ENCODE peak calls at places on chromosomes 2 and 18, in ten cellular contexts. X is H1, C is uterus, E is stomach, I is left lung, J is psoas muscle, Z is fibroblast of pulmonary artery, S is Peyer's patch, Y is Caco-2, T is BE2C. U is an unnamed sample.

GRCh38 chr2:105886680-105887079 is 142.0 kb downstream of the NCK2 start:
- DNase-seq in X (no peak), C (no peak), E (no peak), I (no peak), J (no peak), Z (no peak), S (no peak), Y (no peak), T (no peak), U (no peak)

GRCh38 chr2:201886504-201886903 is 80.2 kb downstream of the CDK15 start:
- DNase-seq in X (no peak), C (no peak), E (no peak), I (no peak), J (no peak), Z (no peak), S (no peak), Y (no peak), T (no peak), U (peak)

GRCh38 chr18:58862851-58863538 is 1.7 kb upstream of the ZNF532 start:
- DNase-seq in X (peak), C (peak), E (peak), I (peak), J (peak), Z (peak), S (peak), Y (no peak), T (peak), U (peak)

GRCh38 chr18:74353169-74353775 is 37.6 kb downstream of the C18orf63 start:
- DNase-seq in X (no peak), C (peak), E (peak), I (no peak), J (no peak), Z (peak), S (peak), Y (peak), T (peak), U (peak)

GRCh38 chr2:234001380-234001993 is 49.0 kb upstream of the SPP2 start:
- DNase-seq in X (peak), C (no peak), E (no peak), I (no peak), J (no peak), Z (no peak), S (peak), Y (no peak), T (peak), U (no peak)

GRCh38 chr2:232927793-232928563 is 57.9 kb downstream of the SNORC start:
- DNase-seq in X (peak), C (no peak), E (no peak), I (no peak), J (no peak), Z (no peak), S (no peak), Y (no peak), T (no peak), U (no peak)

GRCh38 chr2:64945973-64946736 is 43.0 kb upstream of the SLC1A4 start:
- DNase-seq in X (no peak), C (peak), E (peak), I (peak), J (no peak), Z (no peak), S (peak), Y (no peak), T (no peak), U (peak)

GRCh38 chr2:212537311-212538155 is 1.1 kb downstream of the ERBB4 start:
- DNase-seq in X (peak), C (no peak), E (peak), I (peak), J (peak), Z (peak), S (no peak), Y (peak), T (peak), U (no peak)

GRCh38 chr18:60122339-60122738 is 222.5 kb downstream of the PMAIP1 start:
- DNase-seq in X (no peak), C (no peak), E (no peak), I (no peak), J (no peak), Z (no peak), S (no peak), Y (no peak), T (no peak), U (no peak)

GRCh38 chr2:44351088-44351487 is 10.2 kb downstream of the PREPL start:
- DNase-seq in X (no peak), C (no peak), E (no peak), I (no peak), J (peak), Z (peak), S (no peak), Y (no peak), T (no peak), U (peak)

GRCh38 chr2:201808070-201808469 is 1.7 kb downstream of the CDK15 start:
- DNase-seq in X (no peak), C (no peak), E (no peak), I (no peak), J (no peak), Z (no peak), S (no peak), Y (no peak), T (no peak), U (no peak)

GRCh38 chr2:102737435-102737834 is 24.4 kb upstream of the TMEM182 start:
- DNase-seq in X (no peak), C (no peak), E (no peak), I (no peak), J (no peak), Z (no peak), S (no peak), Y (no peak), T (no peak), U (no peak)

GRCh38 chr2:102735431-102736130 is 26.2 kb upstream of the TMEM182 start:
- DNase-seq in X (no peak), C (no peak), E (peak), I (no peak), J (no peak), Z (peak), S (peak), Y (no peak), T (no peak), U (peak)

GRCh38 chr2:102736174-102736606 is 25.6 kb upstream of the TMEM182 start:
- DNase-seq in X (no peak), C (no peak), E (peak), I (peak), J (no peak), Z (no peak), S (peak), Y (peak), T (peak), U (peak)

GRCh38 chr2:102736607-102737409 is 25.0 kb upstream of the TMEM182 start:
- DNase-seq in X (peak), C (peak), E (peak), I (peak), J (peak), Z (peak), S (peak), Y (peak), T (peak), U (peak)
- TF ChIP-seq CTCF in X (no peak), C (peak), E (no peak), I (no peak), J (peak), Z (peak), S (peak), Y (no peak), T (no peak), U (peak)

GRCh38 chr18:48160622-48161021 is 230.2 kb upstream of the SMAD2 start:
- DNase-seq in X (no peak), C (no peak), E (no peak), I (no peak), J (no peak), Z (no peak), S (no peak), Y (no peak), T (no peak), U (no peak)
- H3K4me3 ChIP-seq in X (no peak), C (no peak), E (peak), I (peak), J (peak), Z (peak), S (no peak), Y (peak), T (no peak), U (peak)

GRCh38 chr2:118014492-118014824 is 588 bp upstream of the CCDC93 start:
- DNase-seq in X (no peak), C (no peak), E (no peak), I (no peak), J (no peak), Z (no peak), S (no peak), Y (no peak), T (peak), U (no peak)

GRCh38 chr2:118010470-118010869 is 3.4 kb downstream of the CCDC93 start:
- DNase-seq in X (no peak), C (no peak), E (no peak), I (no peak), J (no peak), Z (no peak), S (no peak), Y (no peak), T (no peak), U (no peak)

GRCh38 chr2:118012778-118013177 is 1.1 kb downstream of the CCDC93 start:
- DNase-seq in X (no peak), C (no peak), E (no peak), I (no peak), J (no peak), Z (no peak), S (no peak), Y (no peak), T (no peak), U (no peak)

GRCh38 chr2:118013724-118014491 is at the start of gene CCDC93:
- DNase-seq in X (peak), C (peak), E (peak), I (peak), J (peak), Z (peak), S (peak), Y (peak), T (peak), U (peak)

DNA sequence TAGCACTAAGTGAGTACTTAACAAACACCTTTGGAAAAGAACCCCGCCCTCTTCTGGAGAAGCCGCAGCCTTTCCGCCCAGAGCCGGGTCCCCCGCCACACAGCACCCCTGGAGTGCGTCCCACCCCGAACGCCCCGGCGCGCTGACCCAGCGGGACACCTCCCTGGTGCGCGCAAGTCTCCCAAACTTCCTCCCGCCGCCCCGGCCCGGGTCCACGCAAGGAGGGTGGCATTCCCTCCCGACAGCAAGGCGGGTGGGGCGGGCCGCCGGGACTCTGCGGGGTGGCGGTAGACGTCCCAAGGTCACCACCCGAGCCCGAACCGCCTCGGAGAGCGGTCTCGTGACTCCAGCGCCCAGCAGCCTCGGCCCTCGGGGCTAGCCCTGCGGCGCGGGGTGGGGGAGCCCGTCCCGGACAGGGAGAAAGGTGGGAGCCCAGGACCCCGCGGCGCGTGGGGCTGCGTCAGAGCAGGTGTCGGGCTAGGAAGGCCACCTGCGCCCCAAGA is 598 bp downstream of the CCDC93 start:
- DNase-seq in X (peak), C (peak), E (peak), I (peak), J (peak), Z (no peak), S (peak), Y (peak), T (peak), U (peak)
- TF ChIP-seq CTCF in X (no peak), C (no peak), E (no peak), I (no peak), J (no peak), Z (no peak), S (no peak), Y (no peak), T (no peak), U (no peak)

GRCh38 chr2:72148391-72148974 is 821 bp upstream of the CYP26B1 start:
- DNase-seq in X (peak), C (peak), E (peak), I (no peak), J (peak), Z (no peak), S (peak), Y (no peak), T (no peak), U (no peak)
- H3K4me3 ChIP-seq in X (peak), C (no peak), E (peak), I (peak), J (peak), Z (peak), S (peak), Y (peak), T (no peak), U (peak)

GRCh38 chr18:72041313-72042032 is 502.7 kb downstream of the CBLN2 start:
- DNase-seq in X (no peak), C (no peak), E (no peak), I (no peak), J (no peak), Z (no peak), S (no peak), Y (no peak), T (no peak), U (peak)
- TF ChIP-seq CTCF in X (no peak), C (no peak), E (no peak), I (no peak), J (no peak), Z (no peak), S (no peak), Y (no peak), T (no peak), U (peak)

GRCh38 chr2:230324503-230324902 is 2.5 kb upstream of the SP140L start:
- DNase-seq in X (no peak), C (no peak), E (no peak), I (no peak), J (no peak), Z (no peak), S (no peak), Y (no peak), T (no peak), U (no peak)

GRCh38 chr2:230325316-230326243 is 1.4 kb upstream of the SP140L start:
- DNase-seq in X (no peak), C (no peak), E (no peak), I (no peak), J (no peak), Z (no peak), S (no peak), Y (no peak), T (no peak), U (no peak)

GRCh38 chr2:230328155-230328458 is 1.1 kb downstream of the SP140L start:
- DNase-seq in X (no peak), C (no peak), E (no peak), I (no peak), J (no peak), Z (no peak), S (no peak), Y (no peak), T (no peak), U (no peak)

GRCh38 chr2:230327418-230328154 is 593 bp downstream of the SP140L start:
- DNase-seq in X (no peak), C (no peak), E (no peak), I (no peak), J (no peak), Z (no peak), S (no peak), Y (no peak), T (no peak), U (no peak)

GRCh38 chr2:230326453-230327417 is at the start of gene SP140L:
- DNase-seq in X (no peak), C (peak), E (peak), I (peak), J (peak), Z (peak), S (peak), Y (no peak), T (no peak), U (peak)
- H3K4me3 ChIP-seq in X (no peak), C (peak), E (peak), I (peak), J (peak), Z (peak), S (peak), Y (no peak), T (no peak), U (peak)

DNA sequence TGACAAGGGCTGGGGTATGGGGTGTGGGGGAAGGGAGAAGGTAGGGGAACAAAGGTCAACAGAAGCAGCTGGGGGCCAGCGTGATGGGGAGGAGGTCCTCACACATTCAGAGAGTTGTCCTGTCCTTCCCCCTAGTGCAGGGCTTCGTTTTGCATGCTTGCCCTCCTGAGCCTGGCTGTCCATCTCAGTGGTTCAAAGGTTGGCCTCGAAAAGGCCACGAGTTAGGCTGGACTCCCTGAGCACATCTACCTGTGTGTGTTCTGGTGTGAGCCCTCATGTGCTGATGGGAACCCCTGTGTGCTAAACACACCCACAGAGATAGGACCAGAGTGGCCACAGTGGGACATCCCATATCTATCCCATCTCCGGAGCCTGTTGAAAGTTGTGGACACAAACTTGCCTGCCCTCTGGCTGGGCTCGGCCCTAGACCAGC is 51.9 kb downstream of the EPAS1 start:
- DNase-seq in X (no peak), C (no peak), E (no peak), I (no peak), J (no peak), Z (no peak), S (no peak), Y (no peak), T (no peak), U (no peak)
- TF ChIP-seq CTCF in X (no peak), C (no peak), E (no peak), I (no peak), J (no peak), Z (no peak), S (no peak), Y (no peak), T (no peak), U (no peak)

U was measured in choroid plexus epithelial cell.